ENCODE peak calls at places on chromosomes 1 and 21, in six cellular contexts. V is AG04450; N is CD8-positive, alpha-beta T cell; F is astrocyte of the spinal cord; R is brain microvascular endothelial cell; B is breast epithelium. C is an unnamed sample.
A peak's percentile ranks its signal among the peaks of the same experiment; 100 is the strongest.

GRCh38 chr1:61132176-61133047 is 50.1 kb downstream of the NFIA start:
- DNase-seq in B (no peak), V (no peak), N (no peak), F (peak; percentile 48), R (peak; percentile 44), C (no peak)

GRCh38 chr1:248926401-248927182 is 20.6 kb downstream of the PGBD2 start:
- DNase-seq in F (peak; percentile 36), N (no peak), R (peak; percentile 83), B (no peak), V (peak; percentile 26), C (peak; percentile 34)

GRCh38 chr1:15706751-15707150 is 22.6 kb downstream of the PLEKHM2 start:
- DNase-seq in R (no peak), V (no peak), B (no peak), N (no peak), F (no peak), C (peak; percentile 12)

GRCh38 chr21:40902299-40902698 is 55.3 kb upstream of the DSCAM start:
- DNase-seq in N (no peak), B (no peak), V (no peak), F (no peak), R (no peak), C (no peak)

GRCh38 chr1:173507205-173507846 is 30.2 kb downstream of the PRDX6 start:
- DNase-seq in N (no peak), B (no peak), V (peak; percentile 49), F (peak; percentile 89), R (peak; percentile 57), C (peak; percentile 25)

GRCh38 chr1:192807968-192808587 is 761 bp upstream of the RGS2 start:
- DNase-seq in V (no peak), B (no peak), R (peak; percentile 36), N (no peak), F (peak; percentile 73), C (no peak)

GRCh38 chr1:240210026-240210425 is 118.3 kb downstream of the FMN2 start:
- DNase-seq in B (no peak), N (no peak), V (no peak), F (no peak), R (no peak), C (peak; percentile 18)

GRCh38 chr1:240093120-240093961 is 1.7 kb downstream of the FMN2 start:
- DNase-seq in B (no peak), N (no peak), R (peak; percentile 25), V (no peak), F (peak; percentile 56), C (no peak)

GRCh38 chr1:119655160-119655559 is 7.1 kb upstream of the ZNF697 start:
- DNase-seq in B (no peak), R (no peak), V (no peak), F (no peak), N (no peak), C (no peak)

GRCh38 chr1:110627763-110628162 is 21.6 kb upstream of the KCNA2 start:
- DNase-seq in V (no peak), N (no peak), F (no peak), R (no peak), B (no peak), C (no peak)

GRCh38 chr1:221478050-221478949 is 263.6 kb downstream of the DUSP10 start:
- DNase-seq in V (peak; percentile 66), B (peak; percentile 53), F (peak; percentile 82), N (peak; percentile 51), R (peak; percentile 85), C (peak; percentile 67)

GRCh38 chr1:30748699-30749401 is 8.7 kb downstream of the LAPTM5 start:
- DNase-seq in F (no peak), R (no peak), N (no peak), B (no peak), V (no peak), C (no peak)

DNA sequence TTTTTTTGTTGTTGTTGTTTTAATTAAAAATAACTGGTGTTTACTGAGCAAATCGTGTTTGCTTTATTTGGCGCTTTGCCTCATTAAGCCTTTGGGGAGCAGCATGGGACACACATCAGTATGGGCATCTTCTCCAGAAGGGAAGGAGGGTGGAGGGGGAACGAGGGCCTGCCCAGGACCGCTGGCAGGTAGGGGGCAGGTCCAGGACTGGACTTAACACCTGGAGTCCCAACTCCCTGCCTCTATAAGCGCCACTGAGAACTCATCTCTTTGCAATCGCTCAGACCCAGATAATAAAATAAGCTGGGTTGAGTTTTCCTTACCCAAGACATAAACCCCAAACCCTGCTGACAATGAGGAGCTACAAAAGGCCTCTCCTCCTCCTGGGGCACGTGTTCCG is 15.1 kb downstream of the ABCG1 start:
- DNase-seq in R (no peak), N (no peak), F (no peak), B (no peak), V (no peak), C (no peak)
- H3K4me3 ChIP-seq in R (no peak overlapping the region), N (peak overlapping the region; percentile 49), F (no peak overlapping the region), B (peak overlapping the region; percentile 79), V (no peak overlapping the region), C (no peak overlapping the region)

GRCh38 chr1:24366707-24367106 is 46.9 kb downstream of the STPG1 start:
- DNase-seq in F (no peak), B (no peak), R (no peak), V (no peak), N (no peak), C (no peak)
- H3K4me3 ChIP-seq in F (no peak overlapping the region), B (no peak overlapping the region), R (no peak overlapping the region), V (no peak overlapping the region), N (no peak overlapping the region), C (no peak overlapping the region)

GRCh38 chr21:33622253-33622652 is 19.3 kb downstream of the CRYZL1 start:
- DNase-seq in R (no peak), N (no peak), B (no peak), F (no peak), V (no peak), C (no peak)
- H3K4me3 ChIP-seq in R (no peak overlapping the region), N (no peak overlapping the region), B (no peak overlapping the region), F (no peak overlapping the region), V (no peak overlapping the region), C (no peak overlapping the region)

GRCh38 chr1:117370509-117370908 is 3.3 kb downstream of the MAN1A2 start:
- DNase-seq in R (no peak), V (no peak), F (no peak), N (no peak), B (no peak), C (no peak)
- H3K4me3 ChIP-seq in R (peak overlapping the region; percentile 24), V (peak overlapping the region; percentile 90), F (peak overlapping the region; percentile 28), N (no peak overlapping the region), B (peak overlapping the region; percentile 92), C (peak overlapping the region; percentile 32)

DNA sequence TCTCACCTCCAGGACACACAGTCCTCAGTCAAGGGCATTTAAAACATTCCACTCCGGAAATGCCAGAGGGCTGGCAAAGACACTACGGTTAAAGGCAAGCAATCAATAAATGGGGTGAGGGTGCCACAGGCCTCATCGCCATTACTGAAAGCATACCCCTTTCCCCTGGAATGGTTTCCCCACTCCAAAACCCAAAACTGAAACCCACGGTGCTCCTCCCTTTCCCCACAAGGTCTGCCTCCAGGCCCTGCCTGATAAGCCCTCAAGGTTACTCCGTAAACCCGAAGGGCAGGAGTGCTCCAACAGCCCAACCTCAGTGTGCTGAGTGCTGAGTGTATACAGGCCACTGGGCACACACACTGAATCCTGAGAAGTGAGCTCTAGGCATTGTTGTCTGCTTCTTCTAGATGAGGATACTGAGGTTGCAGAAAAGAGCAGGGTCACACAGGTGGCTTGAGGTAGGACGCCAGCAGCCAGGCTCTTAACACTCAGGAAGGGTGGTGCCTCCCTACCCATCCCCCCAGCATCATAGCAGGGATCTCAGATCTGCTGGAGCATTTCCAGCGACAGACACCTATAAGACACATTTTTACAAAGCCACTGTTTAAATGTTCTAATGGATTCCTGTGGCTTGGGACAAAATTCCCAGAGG is 29.0 kb downstream of the SSBP3 start:
- DNase-seq in V (no peak), B (no peak), F (peak; percentile 26), N (no peak), R (no peak), C (no peak)
- H3K4me3 ChIP-seq in V (no peak overlapping the region), B (no peak overlapping the region), F (no peak overlapping the region), N (no peak overlapping the region), R (no peak overlapping the region), C (no peak overlapping the region)

GRCh38 chr1:208084220-208084619 is 160.0 kb downstream of the PLXNA2 start:
- DNase-seq in R (no peak), B (no peak), V (no peak), F (no peak), N (no peak), C (no peak)

GRCh38 chr1:208088319-208088718 is 155.9 kb downstream of the PLXNA2 start:
- DNase-seq in F (no peak), V (no peak), R (no peak), B (no peak), N (no peak), C (no peak)

GRCh38 chr1:208084764-208085163 is 159.4 kb downstream of the PLXNA2 start:
- DNase-seq in R (no peak), N (no peak), B (no peak), V (no peak), F (no peak), C (no peak)

GRCh38 chr1:208085655-208086054 is 158.5 kb downstream of the PLXNA2 start:
- DNase-seq in N (no peak), R (no peak), F (no peak), V (no peak), B (no peak), C (no peak)

GRCh38 chr1:208086116-208086515 is 158.1 kb downstream of the PLXNA2 start:
- DNase-seq in F (peak; percentile 35), V (no peak), N (no peak), R (no peak), B (no peak), C (no peak)
- H3K4me3 ChIP-seq in F (no peak overlapping the region), V (no peak overlapping the region), N (peak overlapping the region; percentile 45), R (no peak overlapping the region), B (no peak overlapping the region), C (peak overlapping the region; percentile 5)

GRCh38 chr1:64505232-64505943 is 35.5 kb downstream of the CACHD1 start:
- DNase-seq in V (no peak), B (no peak), N (peak; percentile 28), F (no peak), R (no peak), C (no peak)

GRCh38 chr1:64505944-64506658 is 36.2 kb downstream of the CACHD1 start:
- DNase-seq in B (peak; percentile 52), V (no peak), N (no peak), F (no peak), R (no peak), C (no peak)

GRCh38 chr1:64511054-64511453 is 41.1 kb downstream of the CACHD1 start:
- DNase-seq in B (no peak), N (no peak), V (no peak), R (no peak), F (no peak), C (no peak)

GRCh38 chr1:64507897-64508296 is 38.0 kb downstream of the CACHD1 start:
- DNase-seq in R (no peak), V (no peak), F (no peak), N (no peak), B (no peak), C (no peak)

DNA sequence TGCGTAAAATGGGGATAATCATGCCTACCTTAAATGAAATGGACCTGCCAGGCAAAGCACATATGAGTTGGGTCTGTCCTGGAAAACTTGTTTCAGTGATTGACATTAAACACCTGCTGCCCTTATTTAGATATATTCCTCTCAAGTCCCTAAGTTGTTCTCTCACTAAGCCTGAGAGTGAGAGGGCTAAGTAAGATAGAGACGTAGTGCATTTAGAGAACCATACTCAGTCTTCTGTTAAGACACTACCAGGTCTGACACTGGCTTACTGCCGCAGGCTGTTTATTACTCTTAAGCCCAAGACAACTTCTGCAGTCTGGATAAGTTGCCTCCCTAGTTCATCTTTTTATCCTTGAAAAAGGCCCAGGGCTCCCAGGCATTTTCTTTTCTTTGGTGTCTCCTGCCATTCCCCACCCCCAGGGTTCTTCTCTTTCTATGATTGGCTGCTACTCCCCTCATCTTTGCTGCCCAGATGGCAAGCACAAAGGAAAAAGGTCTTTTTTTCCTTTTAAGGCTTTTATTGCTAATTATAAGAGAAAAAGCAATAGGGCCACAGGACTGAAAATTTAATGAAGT is 38.7 kb downstream of the CACHD1 start:
- DNase-seq in N (no peak), V (no peak), B (no peak), F (no peak), R (no peak), C (no peak)
- H3K4me3 ChIP-seq in N (no peak overlapping the region), V (no peak overlapping the region), B (no peak overlapping the region), F (no peak overlapping the region), R (no peak overlapping the region), C (no peak overlapping the region)

C was measured in skeletal muscle cell.